ENCODE peak calls at places on chromosomes 4 and X, in four cellular contexts. Y is neuronal stem cell, G is adrenal gland, A is OCI-LY7. E is an unnamed sample.

GRCh38 chr4:4519296-4519898 is 22.5 kb downstream of the STX18 start:
- DNase-seq in Y (no peak), G (no peak), A (no peak), E (no peak)

GRCh38 chr4:48603366-48604003 is 113.4 kb downstream of the ZAR1 start:
- DNase-seq in Y (no peak), G (no peak), A (no peak), E (no peak)

GRCh38 chr4:165861378-165861777 is 11.7 kb upstream of the TLL1 start:
- DNase-seq in Y (no peak), G (no peak), A (no peak), E (no peak)

GRCh38 chrX:103398321-103398937 is 22.1 kb downstream of the BEX3 start:
- DNase-seq in Y (no peak), G (peak; percentile 25), A (no peak), E (no peak)

GRCh38 chr4:20313237-20314030 is 61.7 kb downstream of the SLIT2 start:
- DNase-seq in Y (peak; percentile 29), G (no peak), A (peak; percentile 2), E (no peak)

GRCh38 chr4:164977243-164978164 is at the start of gene TRIM61:
- DNase-seq in Y (peak; percentile 65), G (peak; percentile 71), A (peak; percentile 91), E (no peak)

GRCh38 chrX:56978172-56978571 is 17.2 kb downstream of the SPIN3 start:
- DNase-seq in Y (no peak), G (peak; percentile 19), A (peak; percentile 52), E (peak; percentile 2)

GRCh38 chrX:137425273-137425902 is 140.5 kb upstream of the ZIC3 start:
- DNase-seq in Y (no peak), G (no peak), A (no peak), E (no peak)

GRCh38 chrX:119880552-119881437 is 9.2 kb downstream of the NDUFA1 start:
- DNase-seq in Y (no peak), G (peak; percentile 40), A (peak; percentile 76), E (peak; percentile 55)

GRCh38 chr4:77197361-77197760 is 40.4 kb downstream of the CCNG2 start:
- DNase-seq in Y (no peak), G (no peak), A (no peak), E (no peak)

GRCh38 chr4:176241703-176242102 is 27.3 kb downstream of the ASB5 start:
- DNase-seq in Y (no peak), G (no peak), A (no peak), E (no peak)

GRCh38 chr4:93199492-93199891 is 629.1 kb upstream of the ATOH1 start:
- DNase-seq in Y (peak; percentile 52), G (peak; percentile 21), A (peak; percentile 4), E (peak; percentile 8)

GRCh38 chr4:15990570-15991285 is 27.8 kb upstream of the FGFBP2 start:
- DNase-seq in Y (no peak), G (no peak), A (no peak), E (no peak)

GRCh38 chr4:84319124-84319523 is 180.0 kb downstream of the NKX6-1 start:
- DNase-seq in Y (no peak), G (no peak), A (no peak), E (no peak)

GRCh38 chrX:40388441-40388840 is 192.3 kb upstream of the ATP6AP2 start:
- DNase-seq in Y (no peak), G (no peak), A (no peak), E (no peak)

GRCh38 chrX:41478397-41478911 is 31.3 kb downstream of the NYX start:
- DNase-seq in Y (no peak), G (no peak), A (no peak), E (no peak)

GRCh38 chr4:17142232-17142711 is 243.8 kb upstream of the LDB2 start:
- DNase-seq in Y (no peak), G (no peak), A (no peak), E (no peak)

GRCh38 chr4:101232074-101232776 is 115.1 kb downstream of the PPP3CA start:
- DNase-seq in Y (no peak), G (peak; percentile 78), A (no peak), E (peak; percentile 13)

GRCh38 chr4:10783351-10783750 is 98.8 kb upstream of the CLNK start:
- DNase-seq in Y (no peak), G (peak; percentile 64), A (no peak), E (no peak)

GRCh38 chr4:84493092-84493850 is 5.8 kb downstream of the NKX6-1 start:
- DNase-seq in Y (no peak), G (no peak), A (no peak), E (no peak)

GRCh38 chr4:183417356-183417755 is 27.1 kb upstream of the CDKN2AIP start:
- DNase-seq in Y (no peak), G (no peak), A (no peak), E (no peak)

GRCh38 chr4:145234086-145234694 is 53.8 kb upstream of the OTUD4 start:
- DNase-seq in Y (peak; percentile 52), G (no peak), A (peak; percentile 88), E (peak; percentile 51)

GRCh38 chr4:635851-636627 is 10.7 kb downstream of the PDE6B start:
- DNase-seq in Y (no peak), G (no peak), A (no peak), E (no peak)

GRCh38 chr4:141640692-141641091 is 4.3 kb downstream of the IL15 start:
- DNase-seq in Y (no peak), G (no peak), A (no peak), E (no peak)

GRCh38 chr4:141642068-141642467 is 5.7 kb downstream of the IL15 start:
- DNase-seq in Y (no peak), G (no peak), A (no peak), E (no peak)

GRCh38 chr4:141643557-141643956 is 7.2 kb downstream of the IL15 start:
- DNase-seq in Y (no peak), G (peak; percentile 24), A (no peak), E (no peak)

GRCh38 chr4:141645611-141646340 is 9.4 kb downstream of the IL15 start:
- DNase-seq in Y (no peak), G (no peak), A (no peak), E (peak; percentile 22)

GRCh38 chr4:141642711-141643110 is 6.3 kb downstream of the IL15 start:
- DNase-seq in Y (no peak), G (no peak), A (no peak), E (no peak)
- H3K4me1 ChIP-seq in Y (no peaks in the 10 kb centered on the region), G (peaks cover 29% of the 10 kb centered on the region), A (no peaks in the 10 kb centered on the region), E (peaks cover 34% of the 10 kb centered on the region)

DNA sequence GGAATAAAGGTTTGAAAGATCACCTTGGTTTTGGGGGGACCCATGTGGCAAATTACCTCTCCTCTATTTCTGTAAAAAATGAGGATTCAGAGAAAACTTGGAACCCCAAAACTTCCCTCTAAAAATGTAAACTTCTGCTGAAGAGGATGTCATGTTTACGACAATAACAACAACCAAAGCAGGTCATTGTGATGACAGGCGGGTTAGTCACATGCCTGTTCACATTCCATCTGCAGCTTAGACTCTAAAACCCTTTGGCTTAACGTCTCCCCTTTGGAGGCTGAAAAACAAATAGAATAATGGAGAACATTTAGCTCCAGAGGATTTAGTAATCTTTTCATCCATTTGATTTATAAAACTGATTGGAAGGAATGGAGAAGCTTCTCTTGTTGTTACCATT is 75.0 kb upstream of the FAM9C start:
- DNase-seq in Y (no peak), G (no peak), A (no peak), E (no peak)
- H3K27ac ChIP-seq in Y (no peak overlapping the region), G (no peak overlapping the region), A (no peak overlapping the region), E (no peak overlapping the region)

GRCh38 chrX:118525146-118525725 is 29.6 kb downstream of the DOCK11 start:
- DNase-seq in Y (no peak), G (no peak), A (no peak), E (no peak)

GRCh38 chrX:118526149-118526548 is 30.5 kb downstream of the DOCK11 start:
- DNase-seq in Y (no peak), G (no peak), A (no peak), E (no peak)

GRCh38 chrX:118528089-118528753 is 32.6 kb downstream of the DOCK11 start:
- DNase-seq in Y (no peak), G (no peak), A (peak; percentile 31), E (no peak)

GRCh38 chrX:118534716-118535493 is 39.3 kb downstream of the DOCK11 start:
- DNase-seq in Y (no peak), G (no peak), A (no peak), E (peak; percentile 61)

DNA sequence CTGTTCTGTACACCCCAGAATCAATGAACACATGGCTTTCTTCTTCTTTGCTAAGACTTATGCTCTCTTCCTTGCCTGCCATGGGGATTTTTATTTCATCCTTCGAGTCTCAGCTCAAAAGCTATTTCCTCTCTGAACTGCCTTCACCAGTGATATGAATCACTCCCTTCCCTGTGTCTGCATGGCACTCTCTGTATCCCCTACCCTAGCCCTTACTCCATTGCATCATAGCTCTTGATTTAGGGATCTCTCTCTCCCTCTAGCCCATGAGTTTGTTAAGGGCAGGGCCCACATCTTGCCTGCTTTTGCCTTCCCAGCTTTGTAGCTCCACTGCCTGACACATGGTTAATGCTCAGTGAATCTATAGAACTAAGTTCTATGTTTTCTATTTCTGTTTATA is 34.9 kb downstream of the DOCK11 start:
- DNase-seq in Y (no peak), G (no peak), A (no peak), E (peak; percentile 22)
- H3K4me1 ChIP-seq in Y (peaks cover 5% of the 10 kb centered on the region), G (no peaks in the 10 kb centered on the region), A (peaks cover 23% of the 10 kb centered on the region), E (peaks cover 35% of the 10 kb centered on the region)

GRCh38 chr4:174018236-174018635 is 265.2 kb downstream of the FBXO8 start:
- DNase-seq in Y (no peak), G (no peak), A (no peak), E (no peak)

GRCh38 chr4:174016251-174016650 is 267.2 kb downstream of the FBXO8 start:
- DNase-seq in Y (no peak), G (no peak), A (no peak), E (no peak)

GRCh38 chr4:174010547-174010946 is 272.9 kb downstream of the FBXO8 start:
- DNase-seq in Y (no peak), G (no peak), A (no peak), E (no peak)

GRCh38 chr4:174009686-174010451 is 273.6 kb downstream of the FBXO8 start:
- DNase-seq in Y (no peak), G (no peak), A (no peak), E (no peak)

DNA sequence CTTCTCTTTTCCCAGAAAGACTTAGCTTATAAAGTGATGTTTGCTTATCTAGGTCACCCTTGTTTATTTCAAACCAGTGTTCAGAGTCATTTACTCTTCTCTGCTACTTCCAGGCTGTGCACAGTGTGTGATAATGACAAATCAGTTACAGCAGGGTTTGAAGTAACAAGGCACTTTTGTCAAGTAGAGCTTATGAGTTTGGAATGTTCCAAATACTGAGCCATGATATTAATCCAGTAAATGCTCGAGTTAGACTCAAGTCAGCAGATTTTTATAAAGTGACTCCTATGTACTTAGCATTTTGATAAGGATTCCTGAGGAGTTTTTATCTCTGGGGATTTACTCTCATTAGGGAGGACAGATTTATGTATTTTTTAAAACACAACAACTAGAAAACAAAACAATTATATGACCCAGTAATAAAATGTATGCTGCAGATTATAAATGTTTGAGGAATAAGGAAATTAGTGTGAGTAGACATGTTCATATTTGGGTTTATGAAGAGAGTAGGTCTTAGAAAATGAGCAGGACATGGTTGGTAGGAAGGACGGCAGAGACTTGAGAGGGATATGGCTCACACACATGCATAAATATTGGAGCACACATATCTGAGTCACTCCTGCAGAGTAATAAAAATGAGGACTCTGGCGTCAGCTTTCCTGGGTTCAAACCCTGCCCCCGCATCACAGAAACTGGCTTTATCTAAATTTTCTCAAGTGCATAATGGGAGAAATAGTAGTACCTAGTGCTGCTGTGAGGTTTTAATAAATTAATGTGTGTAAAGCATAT is 271.1 kb downstream of the FBXO8 start:
- DNase-seq in Y (no peak), G (no peak), A (no peak), E (no peak)
- H3K27ac ChIP-seq in Y (no peak overlapping the region), G (no peak overlapping the region), A (no peak overlapping the region), E (no peak overlapping the region)

E was measured in SJCRH30.